ENCODE peak calls at places on chromosomes 7 and 10, in six cellular contexts. One of them, this sample, is unnamed.
A peak's percentile ranks its signal among the peaks of the same experiment; 100 is the strongest.

GRCh38 chr7:140159487-140159886 is 17.3 kb downstream of the KDM7A start:
- DNase-seq in Karpas-422: no peak
- DNase-seq in CD8-positive, alpha-beta T cell: no peak
- DNase-seq in COLO829: no peak
- DNase-seq in HCEC 1CT: no peak
- DNase-seq in mucosa of gallbladder: no peak
- DNase-seq in this sample: no peak

GRCh38 chr7:4774804-4775280 is 581 bp upstream of the AP5Z1 start:
- DNase-seq in COLO829: peak; percentile 66
- DNase-seq in CD8-positive, alpha-beta T cell: no peak
- DNase-seq in HCEC 1CT: peak; percentile 62
- DNase-seq in mucosa of gallbladder: no peak
- DNase-seq in Karpas-422: peak; percentile 72
- DNase-seq in this sample: peak; percentile 16

GRCh38 chr7:157445956-157446295 is 109.1 kb downstream of the DNAJB6 start:
- DNase-seq in HCEC 1CT: no peak
- DNase-seq in COLO829: no peak
- DNase-seq in Karpas-422: no peak
- DNase-seq in mucosa of gallbladder: no peak
- DNase-seq in CD8-positive, alpha-beta T cell: peak; percentile 37
- DNase-seq in this sample: no peak

GRCh38 chr10:73950569-73950968 is 39.6 kb downstream of the PLAU start:
- DNase-seq in CD8-positive, alpha-beta T cell: no peak
- DNase-seq in mucosa of gallbladder: no peak
- DNase-seq in COLO829: no peak
- DNase-seq in HCEC 1CT: no peak
- DNase-seq in Karpas-422: no peak
- DNase-seq in this sample: no peak

GRCh38 chr7:132183822-132184380 is 392.4 kb downstream of the PLXNA4 start:
- DNase-seq in mucosa of gallbladder: no peak
- DNase-seq in HCEC 1CT: no peak
- DNase-seq in Karpas-422: no peak
- DNase-seq in CD8-positive, alpha-beta T cell: no peak
- DNase-seq in COLO829: no peak
- DNase-seq in this sample: no peak

GRCh38 chr7:145106001-145106400 is 270.1 kb upstream of the TPK1 start:
- DNase-seq in Karpas-422: no peak
- DNase-seq in HCEC 1CT: peak; percentile 3
- DNase-seq in COLO829: peak; percentile 35
- DNase-seq in CD8-positive, alpha-beta T cell: no peak
- DNase-seq in mucosa of gallbladder: no peak
- DNase-seq in this sample: no peak

GRCh38 chr7:87001214-87001613 is 58.2 kb downstream of the ELAPOR2 start:
- DNase-seq in CD8-positive, alpha-beta T cell: no peak
- DNase-seq in COLO829: no peak
- DNase-seq in mucosa of gallbladder: no peak
- DNase-seq in Karpas-422: no peak
- DNase-seq in HCEC 1CT: no peak
- DNase-seq in this sample: peak; percentile 3

GRCh38 chr7:41275255-41275654 is 427.6 kb downstream of the INHBA start:
- DNase-seq in mucosa of gallbladder: no peak
- DNase-seq in CD8-positive, alpha-beta T cell: no peak
- DNase-seq in HCEC 1CT: no peak
- DNase-seq in COLO829: no peak
- DNase-seq in Karpas-422: no peak
- DNase-seq in this sample: no peak

GRCh38 chr7:94511763-94512162 is 2.2 kb downstream of the CASD1 start:
- DNase-seq in mucosa of gallbladder: no peak
- DNase-seq in HCEC 1CT: no peak
- DNase-seq in COLO829: no peak
- DNase-seq in CD8-positive, alpha-beta T cell: no peak
- DNase-seq in Karpas-422: no peak
- DNase-seq in this sample: no peak

GRCh38 chr7:135193615-135194081 is 17.7 kb downstream of the WDR91 start:
- DNase-seq in CD8-positive, alpha-beta T cell: no peak
- DNase-seq in HCEC 1CT: peak; percentile 56
- DNase-seq in Karpas-422: no peak
- DNase-seq in mucosa of gallbladder: no peak
- DNase-seq in COLO829: no peak
- DNase-seq in this sample: no peak

GRCh38 chr7:129781128-129781855 is 169.8 kb downstream of the NRF1 start:
- DNase-seq in COLO829: no peak
- DNase-seq in HCEC 1CT: no peak
- DNase-seq in CD8-positive, alpha-beta T cell: no peak
- DNase-seq in Karpas-422: peak; percentile 51
- DNase-seq in mucosa of gallbladder: no peak
- DNase-seq in this sample: no peak

GRCh38 chr10:132450825-132451505 is 54.0 kb downstream of the PWWP2B start:
- DNase-seq in mucosa of gallbladder: no peak
- DNase-seq in COLO829: no peak
- DNase-seq in CD8-positive, alpha-beta T cell: no peak
- DNase-seq in HCEC 1CT: no peak
- DNase-seq in Karpas-422: no peak
- DNase-seq in this sample: no peak

GRCh38 chr7:2864204-2864985 is 20.3 kb upstream of the GNA12 start:
- DNase-seq in Karpas-422: no peak
- DNase-seq in CD8-positive, alpha-beta T cell: no peak
- DNase-seq in COLO829: no peak
- DNase-seq in mucosa of gallbladder: no peak
- DNase-seq in HCEC 1CT: no peak
- DNase-seq in this sample: no peak

GRCh38 chr10:64320448-64320847 is 799.2 kb downstream of the REEP3 start:
- DNase-seq in mucosa of gallbladder: no peak
- DNase-seq in COLO829: no peak
- DNase-seq in Karpas-422: no peak
- DNase-seq in HCEC 1CT: no peak
- DNase-seq in CD8-positive, alpha-beta T cell: no peak
- DNase-seq in this sample: no peak

GRCh38 chr10:9762966-9763656 is 1254.6 kb upstream of the CELF2 start:
- DNase-seq in mucosa of gallbladder: no peak
- DNase-seq in HCEC 1CT: peak; percentile 86
- DNase-seq in COLO829: no peak
- DNase-seq in CD8-positive, alpha-beta T cell: no peak
- DNase-seq in Karpas-422: no peak
- DNase-seq in this sample: no peak

GRCh38 chr10:125061557-125062243 is 98.7 kb downstream of the CTBP2 start:
- DNase-seq in CD8-positive, alpha-beta T cell: no peak
- DNase-seq in COLO829: no peak
- DNase-seq in mucosa of gallbladder: no peak
- DNase-seq in Karpas-422: peak; percentile 81
- DNase-seq in HCEC 1CT: no peak
- DNase-seq in this sample: peak; percentile 13

GRCh38 chr7:47448971-47449370 is 132.9 kb downstream of the TNS3 start:
- DNase-seq in COLO829: no peak
- DNase-seq in mucosa of gallbladder: no peak
- DNase-seq in HCEC 1CT: no peak
- DNase-seq in Karpas-422: no peak
- DNase-seq in CD8-positive, alpha-beta T cell: no peak
- DNase-seq in this sample: no peak

GRCh38 chr10:12960939-12961338 is 40.6 kb downstream of the CCDC3 start:
- DNase-seq in Karpas-422: no peak
- DNase-seq in mucosa of gallbladder: no peak
- DNase-seq in COLO829: no peak
- DNase-seq in CD8-positive, alpha-beta T cell: no peak
- DNase-seq in HCEC 1CT: no peak
- DNase-seq in this sample: no peak

GRCh38 chr10:110525349-110526260 is 27.9 kb downstream of the DUSP5 start:
- DNase-seq in CD8-positive, alpha-beta T cell: peak; percentile 45
- DNase-seq in Karpas-422: no peak
- DNase-seq in COLO829: no peak
- DNase-seq in mucosa of gallbladder: no peak
- DNase-seq in HCEC 1CT: peak; percentile 88
- DNase-seq in this sample: peak; percentile 29

GRCh38 chr10:120833222-120833928 is 17.8 kb upstream of the WDR11 start:
- DNase-seq in mucosa of gallbladder: peak; percentile 46
- DNase-seq in HCEC 1CT: no peak
- DNase-seq in CD8-positive, alpha-beta T cell: no peak
- DNase-seq in Karpas-422: no peak
- DNase-seq in COLO829: no peak
- DNase-seq in this sample: no peak

GRCh38 chr7:87336136-87336535 is 9.3 kb upstream of the CROT start:
- DNase-seq in mucosa of gallbladder: no peak
- DNase-seq in Karpas-422: no peak
- DNase-seq in HCEC 1CT: no peak
- DNase-seq in COLO829: no peak
- DNase-seq in CD8-positive, alpha-beta T cell: no peak
- DNase-seq in this sample: no peak

GRCh38 chr7:116899308-116899707 is 36.9 kb downstream of the CAPZA2 start:
- DNase-seq in COLO829: no peak
- DNase-seq in CD8-positive, alpha-beta T cell: no peak
- DNase-seq in mucosa of gallbladder: no peak
- DNase-seq in Karpas-422: no peak
- DNase-seq in HCEC 1CT: no peak
- DNase-seq in this sample: no peak

GRCh38 chr7:44712012-44712411 is 36.6 kb upstream of the ZMIZ2 start:
- DNase-seq in Karpas-422: peak; percentile 37
- DNase-seq in HCEC 1CT: no peak
- DNase-seq in CD8-positive, alpha-beta T cell: no peak
- DNase-seq in mucosa of gallbladder: no peak
- DNase-seq in COLO829: no peak
- DNase-seq in this sample: no peak

GRCh38 chr10:131021246-131021895 is 290.1 kb downstream of the TCERG1L start:
- DNase-seq in mucosa of gallbladder: no peak
- DNase-seq in CD8-positive, alpha-beta T cell: no peak
- DNase-seq in Karpas-422: no peak
- DNase-seq in HCEC 1CT: no peak
- DNase-seq in COLO829: no peak
- DNase-seq in this sample: no peak

GRCh38 chr10:126663328-126663727 is 7.2 kb downstream of the C10orf90 start:
- DNase-seq in CD8-positive, alpha-beta T cell: no peak
- DNase-seq in HCEC 1CT: no peak
- DNase-seq in Karpas-422: no peak
- DNase-seq in mucosa of gallbladder: no peak
- DNase-seq in COLO829: peak; percentile 88
- DNase-seq in this sample: no peak

GRCh38 chr7:7099584-7100014 is 82.7 kb upstream of the C1GALT1 start:
- DNase-seq in COLO829: peak; percentile 92
- DNase-seq in CD8-positive, alpha-beta T cell: no peak
- DNase-seq in Karpas-422: no peak
- DNase-seq in mucosa of gallbladder: peak; percentile 93
- DNase-seq in HCEC 1CT: peak; percentile 91
- DNase-seq in this sample: peak; percentile 18

GRCh38 chr7:155252958-155253501 is 44.6 kb upstream of the INSIG1 start:
- DNase-seq in COLO829: no peak
- DNase-seq in Karpas-422: no peak
- DNase-seq in mucosa of gallbladder: no peak
- DNase-seq in HCEC 1CT: no peak
- DNase-seq in CD8-positive, alpha-beta T cell: no peak
- DNase-seq in this sample: no peak

GRCh38 chr10:6748981-6749630 is 169.0 kb upstream of the PRKCQ start:
- DNase-seq in COLO829: peak; percentile 28
- DNase-seq in HCEC 1CT: peak; percentile 87
- DNase-seq in mucosa of gallbladder: no peak
- DNase-seq in Karpas-422: no peak
- DNase-seq in CD8-positive, alpha-beta T cell: no peak
- DNase-seq in this sample: no peak

GRCh38 chr7:125927556-125927955 is 997.9 kb upstream of the POT1 start:
- DNase-seq in COLO829: peak; percentile 66
- DNase-seq in mucosa of gallbladder: no peak
- DNase-seq in Karpas-422: no peak
- DNase-seq in HCEC 1CT: no peak
- DNase-seq in CD8-positive, alpha-beta T cell: no peak
- DNase-seq in this sample: no peak

GRCh38 chr7:128168667-128169210 is 72.3 kb upstream of the LEP start:
- DNase-seq in COLO829: peak; percentile 59
- DNase-seq in Karpas-422: no peak
- DNase-seq in HCEC 1CT: no peak
- DNase-seq in CD8-positive, alpha-beta T cell: no peak
- DNase-seq in mucosa of gallbladder: no peak
- DNase-seq in this sample: no peak

GRCh38 chr10:69963178-69963834 is 89.3 kb upstream of the MACROH2A2 start:
- DNase-seq in Karpas-422: no peak
- DNase-seq in mucosa of gallbladder: peak; percentile 8
- DNase-seq in CD8-positive, alpha-beta T cell: no peak
- DNase-seq in HCEC 1CT: no peak
- DNase-seq in COLO829: no peak
- DNase-seq in this sample: no peak

GRCh38 chr10:23445591-23445990 is 6.7 kb downstream of the OTUD1 start:
- DNase-seq in Karpas-422: no peak
- DNase-seq in HCEC 1CT: no peak
- DNase-seq in CD8-positive, alpha-beta T cell: no peak
- DNase-seq in COLO829: no peak
- DNase-seq in mucosa of gallbladder: no peak
- DNase-seq in this sample: no peak

GRCh38 chr10:105188737-105189463 is 547.8 kb downstream of the SORCS3 start:
- DNase-seq in CD8-positive, alpha-beta T cell: no peak
- DNase-seq in Karpas-422: no peak
- DNase-seq in COLO829: no peak
- DNase-seq in mucosa of gallbladder: no peak
- DNase-seq in HCEC 1CT: no peak
- DNase-seq in this sample: no peak

GRCh38 chr10:21482821-21483220 is 42.7 kb downstream of the SKIDA1 start:
- DNase-seq in HCEC 1CT: no peak
- DNase-seq in mucosa of gallbladder: no peak
- DNase-seq in Karpas-422: no peak
- DNase-seq in COLO829: no peak
- DNase-seq in CD8-positive, alpha-beta T cell: no peak
- DNase-seq in this sample: no peak

GRCh38 chr7:70752794-70753241 is 379.1 kb upstream of the GALNT17 start:
- DNase-seq in mucosa of gallbladder: no peak
- DNase-seq in COLO829: no peak
- DNase-seq in HCEC 1CT: no peak
- DNase-seq in Karpas-422: no peak
- DNase-seq in CD8-positive, alpha-beta T cell: no peak
- DNase-seq in this sample: no peak